ENCODE peak calls at places on chromosomes 7 and 10, in four cellular contexts. One of them, this sample, is unnamed.

GRCh38 chr10:119197921-119198320 is 9.4 kb upstream of the GRK5 start:
- DNase-seq in Calu3: no peak
- DNase-seq in nephron progenitor cell: no peak
- DNase-seq in K562: no peak
- DNase-seq in this sample: no peak

GRCh38 chr7:27098493-27099223 is 2.9 kb upstream of the HOXA1 start:
- DNase-seq in K562: no peak
- DNase-seq in nephron progenitor cell: peak
- DNase-seq in Calu3: peak
- DNase-seq in this sample: no peak

GRCh38 chr7:117458977-117459583 is 20.7 kb upstream of the CFTR start:
- DNase-seq in K562: no peak
- DNase-seq in nephron progenitor cell: no peak
- DNase-seq in Calu3: no peak
- DNase-seq in this sample: no peak

GRCh38 chr10:119104653-119105024 is 726 bp downstream of the DENND10 start:
- DNase-seq in Calu3: no peak
- DNase-seq in K562: no peak
- DNase-seq in nephron progenitor cell: no peak
- DNase-seq in this sample: no peak

GRCh38 chr7:157005456-157006204 is 4.8 kb downstream of the MNX1 start:
- DNase-seq in nephron progenitor cell: no peak
- DNase-seq in Calu3: no peak
- DNase-seq in K562: no peak
- DNase-seq in this sample: no peak

GRCh38 chr10:9214618-9215017 is 1160.1 kb downstream of the GATA3 start:
- DNase-seq in Calu3: no peak
- DNase-seq in nephron progenitor cell: no peak
- DNase-seq in K562: no peak
- DNase-seq in this sample: no peak

GRCh38 chr10:80471715-80472233 is 17.7 kb downstream of the TSPAN14 start:
- DNase-seq in nephron progenitor cell: no peak
- DNase-seq in Calu3: peak
- DNase-seq in K562: no peak
- DNase-seq in this sample: no peak

GRCh38 chr7:123210986-123211385 is 11.2 kb upstream of the SLC13A1 start:
- DNase-seq in Calu3: no peak
- DNase-seq in K562: no peak
- DNase-seq in nephron progenitor cell: no peak
- DNase-seq in this sample: no peak

GRCh38 chr7:27839099-27839498 is 99.1 kb downstream of the TAX1BP1 start:
- DNase-seq in Calu3: no peak
- DNase-seq in nephron progenitor cell: no peak
- DNase-seq in K562: no peak
- DNase-seq in this sample: no peak

GRCh38 chr7:36615877-36616276 is 108.4 kb downstream of the AOAH start:
- DNase-seq in Calu3: no peak
- DNase-seq in K562: no peak
- DNase-seq in nephron progenitor cell: no peak
- DNase-seq in this sample: no peak

GRCh38 chr10:20630092-20630643 is 266.9 kb downstream of the NEBL start:
- DNase-seq in nephron progenitor cell: no peak
- DNase-seq in Calu3: no peak
- DNase-seq in K562: no peak
- DNase-seq in this sample: no peak

GRCh38 chr7:27171636-27172387 is 2.3 kb downstream of the HOXA10 start:
- DNase-seq in K562: no peak
- DNase-seq in nephron progenitor cell: peak
- DNase-seq in Calu3: no peak
- DNase-seq in this sample: no peak

GRCh38 chr7:84302949-84303348 is 108.4 kb upstream of the SEMA3A start:
- DNase-seq in Calu3: peak
- DNase-seq in K562: no peak
- DNase-seq in nephron progenitor cell: no peak
- DNase-seq in this sample: no peak

GRCh38 chr7:66050990-66051424 is 24.6 kb upstream of the ASL start:
- DNase-seq in Calu3: peak
- DNase-seq in K562: no peak
- DNase-seq in nephron progenitor cell: no peak
- DNase-seq in this sample: no peak

GRCh38 chr7:135761751-135762488 is 13.3 kb upstream of the FAM180A start:
- DNase-seq in K562: no peak
- DNase-seq in Calu3: no peak
- DNase-seq in nephron progenitor cell: no peak
- DNase-seq in this sample: peak

GRCh38 chr10:34360984-34361383 is 454.1 kb downstream of the PARD3 start:
- DNase-seq in nephron progenitor cell: no peak
- DNase-seq in Calu3: no peak
- DNase-seq in K562: no peak
- DNase-seq in this sample: no peak

DNA sequence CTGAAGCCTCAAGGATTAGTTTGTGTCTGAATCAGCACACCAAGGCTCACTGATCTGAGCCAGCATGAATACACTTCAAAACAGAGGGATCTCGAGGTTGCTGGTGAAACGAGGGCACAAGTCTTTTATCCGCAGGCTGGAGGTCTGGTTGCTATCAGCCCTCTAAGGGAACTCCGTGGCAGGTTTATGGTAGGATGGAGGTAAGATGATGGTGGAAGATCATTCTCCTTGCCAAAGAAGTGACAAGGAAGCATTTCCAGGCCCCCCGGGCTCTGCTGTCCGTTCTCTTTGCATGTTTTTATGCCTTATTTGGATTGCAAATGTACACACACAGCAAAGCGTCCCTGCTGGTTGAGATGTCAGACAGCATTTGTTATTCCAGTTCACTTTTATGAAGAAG is 268.3 kb downstream of the ARHGAP12 start:
- DNase-seq in Calu3: no peak
- DNase-seq in K562: no peak
- DNase-seq in nephron progenitor cell: no peak
- DNase-seq in this sample: no peak
- TF ChIP-seq CTCF in Calu3: no peak
- TF ChIP-seq CTCF in K562: no peak
- TF ChIP-seq CTCF in nephron progenitor cell: no peak
- TF ChIP-seq CTCF in this sample: no peak

GRCh38 chr10:930415-931325 is 835 bp downstream of the LARP4B start:
- DNase-seq in K562: peak
- DNase-seq in Calu3: peak
- DNase-seq in nephron progenitor cell: peak
- DNase-seq in this sample: peak
- TF ChIP-seq CTCF in K562: no peak
- TF ChIP-seq CTCF in Calu3: no peak
- TF ChIP-seq CTCF in nephron progenitor cell: no peak
- TF ChIP-seq CTCF in this sample: no peak

GRCh38 chr10:101012525-101013364 is 13.1 kb downstream of the LZTS2 start:
- DNase-seq in Calu3: peak
- DNase-seq in nephron progenitor cell: peak
- DNase-seq in K562: peak
- DNase-seq in this sample: peak
- TF ChIP-seq CTCF in Calu3: peak
- TF ChIP-seq CTCF in nephron progenitor cell: peak
- TF ChIP-seq CTCF in K562: peak
- TF ChIP-seq CTCF in this sample: peak

DNA sequence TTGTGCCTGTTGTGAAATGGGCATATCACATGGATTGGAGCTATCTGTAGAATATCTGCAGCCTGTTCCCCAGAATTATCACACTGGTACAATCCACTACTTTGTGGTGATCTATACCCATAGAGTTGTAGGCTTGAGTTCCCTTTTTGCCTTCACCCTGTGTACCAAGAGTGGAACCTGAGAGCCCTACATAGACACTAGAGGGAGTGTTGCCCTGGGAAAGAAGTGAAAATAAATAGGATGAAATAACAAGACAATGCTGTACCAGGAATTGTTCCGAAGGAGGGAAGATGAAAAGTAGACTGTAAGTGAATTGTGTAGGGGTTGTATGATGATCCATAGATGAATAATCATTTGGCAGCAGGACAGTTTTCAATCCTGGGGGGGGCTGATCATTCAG is 9.0 kb downstream of the SORCS3 start:
- DNase-seq in nephron progenitor cell: no peak
- DNase-seq in K562: no peak
- DNase-seq in Calu3: no peak
- DNase-seq in this sample: no peak
- TF ChIP-seq CTCF in nephron progenitor cell: peak
- TF ChIP-seq CTCF in K562: peak
- TF ChIP-seq CTCF in Calu3: no peak
- TF ChIP-seq CTCF in this sample: no peak

GRCh38 chr7:78039791-78040776 is 241.5 kb downstream of the PHTF2 start:
- DNase-seq in K562: peak
- DNase-seq in nephron progenitor cell: no peak
- DNase-seq in Calu3: no peak
- DNase-seq in this sample: peak
- TF ChIP-seq CTCF in K562: peak
- TF ChIP-seq CTCF in nephron progenitor cell: peak
- TF ChIP-seq CTCF in Calu3: no peak
- TF ChIP-seq CTCF in this sample: peak

GRCh38 chr7:51601461-51601860 is 284.9 kb upstream of the COBL start:
- DNase-seq in K562: no peak
- DNase-seq in Calu3: no peak
- DNase-seq in nephron progenitor cell: no peak
- DNase-seq in this sample: no peak
- TF ChIP-seq CTCF in K562: no peak
- TF ChIP-seq CTCF in Calu3: no peak
- TF ChIP-seq CTCF in nephron progenitor cell: no peak
- TF ChIP-seq CTCF in this sample: no peak

DNA sequence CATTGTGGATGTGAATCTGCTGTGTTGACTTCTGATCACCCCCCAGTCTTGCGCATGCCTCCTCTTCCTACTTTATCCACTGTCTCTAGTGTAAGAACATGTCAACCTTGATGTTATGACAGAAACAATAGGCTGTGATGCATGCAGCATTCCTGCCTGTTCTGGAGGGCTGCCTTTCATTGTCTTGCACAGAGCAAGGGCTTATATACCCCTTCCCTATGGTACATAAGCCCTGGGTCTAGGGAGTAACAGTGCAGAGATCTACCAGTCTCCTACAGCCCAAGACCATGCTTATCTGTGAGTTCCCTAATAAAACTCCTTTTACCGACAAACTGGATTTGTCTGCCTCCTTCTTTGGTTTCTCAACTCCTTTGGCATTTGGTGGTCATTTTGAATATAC is 177.0 kb upstream of the STK17A start:
- DNase-seq in K562: no peak
- DNase-seq in Calu3: no peak
- DNase-seq in nephron progenitor cell: no peak
- DNase-seq in this sample: no peak
- TF ChIP-seq CTCF in K562: no peak
- TF ChIP-seq CTCF in Calu3: no peak
- TF ChIP-seq CTCF in nephron progenitor cell: no peak
- TF ChIP-seq CTCF in this sample: no peak

GRCh38 chr10:43902842-43903241 is 254.2 kb upstream of the ZNF32 start:
- DNase-seq in nephron progenitor cell: no peak
- DNase-seq in Calu3: no peak
- DNase-seq in K562: no peak
- DNase-seq in this sample: no peak

GRCh38 chr10:43899224-43899959 is 250.7 kb upstream of the ZNF32 start:
- DNase-seq in Calu3: no peak
- DNase-seq in nephron progenitor cell: no peak
- DNase-seq in K562: no peak
- DNase-seq in this sample: no peak

GRCh38 chr10:43903451-43903850 is 254.8 kb upstream of the ZNF32 start:
- DNase-seq in nephron progenitor cell: no peak
- DNase-seq in Calu3: no peak
- DNase-seq in K562: no peak
- DNase-seq in this sample: no peak

GRCh38 chr10:43901744-43902504 is 253.2 kb upstream of the ZNF32 start:
- DNase-seq in nephron progenitor cell: no peak
- DNase-seq in K562: no peak
- DNase-seq in Calu3: no peak
- DNase-seq in this sample: no peak

DNA sequence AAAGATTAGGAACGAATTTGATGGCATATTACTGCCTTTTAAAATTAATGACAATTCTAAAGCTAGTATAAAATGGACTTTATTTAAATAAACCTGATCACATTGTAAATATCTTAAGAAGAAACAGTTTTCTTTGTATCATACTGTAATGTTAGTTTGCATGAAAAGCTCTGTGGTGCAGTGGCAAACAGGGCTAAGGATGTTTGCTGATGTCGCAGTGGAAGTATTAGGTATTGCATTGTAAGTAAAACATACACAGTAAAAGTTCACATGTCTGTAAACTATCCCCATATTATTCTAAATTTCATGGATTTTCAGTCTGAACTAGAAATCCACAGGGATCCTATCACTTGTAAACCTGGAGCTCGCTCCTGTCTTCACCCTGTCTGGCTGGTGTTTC is 252.6 kb upstream of the ZNF32 start:
- DNase-seq in Calu3: no peak
- DNase-seq in K562: no peak
- DNase-seq in nephron progenitor cell: no peak
- DNase-seq in this sample: no peak
- TF ChIP-seq CTCF in Calu3: no peak
- TF ChIP-seq CTCF in K562: no peak
- TF ChIP-seq CTCF in nephron progenitor cell: no peak
- TF ChIP-seq CTCF in this sample: no peak

DNA sequence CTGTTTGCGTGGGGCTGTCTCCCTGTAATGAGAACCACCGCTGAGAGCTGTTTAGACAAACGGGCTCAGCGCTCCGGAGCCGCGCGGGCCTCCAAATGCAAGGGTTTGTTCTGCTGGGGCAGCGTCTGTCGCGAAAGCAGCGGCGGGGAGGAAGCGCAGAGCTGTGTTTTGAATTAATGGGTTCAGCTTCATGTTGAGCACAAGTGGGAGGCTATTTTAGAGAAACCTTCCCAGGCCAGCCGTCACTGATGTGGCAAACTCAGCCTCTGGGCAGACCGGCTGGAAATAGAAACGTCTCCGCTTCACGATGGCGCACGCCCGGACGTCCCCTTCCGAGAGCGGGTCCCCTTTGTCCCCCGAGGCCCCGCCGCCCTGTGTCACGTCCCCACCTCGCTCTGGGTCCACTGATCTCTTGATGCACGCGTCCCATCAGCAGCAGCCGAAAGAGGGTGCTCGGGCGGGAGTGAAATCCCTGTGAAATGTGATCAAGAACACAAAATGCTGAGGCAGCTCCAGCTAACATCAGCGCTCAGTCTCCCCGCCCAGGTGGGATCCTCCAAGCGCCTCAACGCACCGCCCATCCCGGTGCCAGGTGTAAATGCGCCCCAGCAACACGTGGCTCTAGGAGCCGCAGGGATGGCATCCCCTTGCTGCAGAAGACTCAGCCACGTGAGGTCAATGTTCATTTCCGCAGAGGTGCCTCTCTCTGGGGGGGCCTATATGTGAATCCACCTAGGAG is 44.9 kb downstream of the BAMBI start:
- DNase-seq in K562: no peak
- DNase-seq in Calu3: peak
- DNase-seq in nephron progenitor cell: peak
- DNase-seq in this sample: peak
- TF ChIP-seq CTCF in K562: no peak
- TF ChIP-seq CTCF in Calu3: no peak
- TF ChIP-seq CTCF in nephron progenitor cell: no peak
- TF ChIP-seq CTCF in this sample: no peak

This sample was measured in endothelial cell.